ENCODE peak calls at places on chromosomes 5 and 9, in six cellular contexts. One of them, this sample, is unnamed.

GRCh38 chr5:54007822-54008777 is 302.3 kb downstream of the ARL15 start:
- DNase-seq in GM12878: no peak
- DNase-seq in A549: peak; percentile 11
- DNase-seq in endothelial cell of umbilical vein: no peak
- DNase-seq in HepG2: peak; percentile 89
- DNase-seq in K562: no peak
- DNase-seq in this sample: no peak

GRCh38 chr9:125049212-125049611 is 94.1 kb downstream of the SCAI start:
- DNase-seq in GM12878: no peak
- DNase-seq in A549: no peak
- DNase-seq in endothelial cell of umbilical vein: no peak
- DNase-seq in HepG2: no peak
- DNase-seq in K562: no peak
- DNase-seq in this sample: no peak

GRCh38 chr9:83699615-83700014 is 8.1 kb downstream of the UBQLN1 start:
- DNase-seq in GM12878: no peak
- DNase-seq in A549: no peak
- DNase-seq in endothelial cell of umbilical vein: no peak
- DNase-seq in HepG2: no peak
- DNase-seq in K562: no peak
- DNase-seq in this sample: no peak

GRCh38 chr5:77305921-77306320 is 95.4 kb downstream of the PDE8B start:
- DNase-seq in GM12878: no peak
- DNase-seq in A549: no peak
- DNase-seq in endothelial cell of umbilical vein: no peak
- DNase-seq in HepG2: no peak
- DNase-seq in K562: no peak
- DNase-seq in this sample: no peak

GRCh38 chr9:93962561-93963440 is 7.6 kb upstream of the BARX1 start:
- DNase-seq in GM12878: peak; percentile 11
- DNase-seq in A549: peak; percentile 78
- DNase-seq in endothelial cell of umbilical vein: peak; percentile 87
- DNase-seq in HepG2: peak; percentile 66
- DNase-seq in K562: peak; percentile 89
- DNase-seq in this sample: peak; percentile 84

GRCh38 chr5:57887851-57888621 is 405.4 kb upstream of the ACTBL2 start:
- DNase-seq in GM12878: no peak
- DNase-seq in A549: peak; percentile 70
- DNase-seq in endothelial cell of umbilical vein: peak; percentile 73
- DNase-seq in HepG2: peak; percentile 23
- DNase-seq in K562: no peak
- DNase-seq in this sample: peak; percentile 7

GRCh38 chr9:124783830-124784229 is 6.9 kb downstream of the OLFML2A start:
- DNase-seq in GM12878: no peak
- DNase-seq in A549: no peak
- DNase-seq in endothelial cell of umbilical vein: no peak
- DNase-seq in HepG2: no peak
- DNase-seq in K562: no peak
- DNase-seq in this sample: no peak

GRCh38 chr5:73441377-73441776 is 7.2 kb downstream of the FOXD1 start:
- DNase-seq in GM12878: no peak
- DNase-seq in A549: no peak
- DNase-seq in endothelial cell of umbilical vein: no peak
- DNase-seq in HepG2: no peak
- DNase-seq in K562: no peak
- DNase-seq in this sample: no peak

GRCh38 chr5:90637731-90638130 is 79.1 kb downstream of the ADGRV1 start:
- DNase-seq in GM12878: no peak
- DNase-seq in A549: no peak
- DNase-seq in endothelial cell of umbilical vein: no peak
- DNase-seq in HepG2: no peak
- DNase-seq in K562: no peak
- DNase-seq in this sample: no peak

GRCh38 chr5:531101-531748 is 7.0 kb upstream of the SLC9A3 start:
- DNase-seq in GM12878: no peak
- DNase-seq in A549: no peak
- DNase-seq in endothelial cell of umbilical vein: no peak
- DNase-seq in HepG2: no peak
- DNase-seq in K562: no peak
- DNase-seq in this sample: peak; percentile 70

GRCh38 chr9:99006979-99007378 is 63.3 kb downstream of the COL15A1 start:
- DNase-seq in GM12878: no peak
- DNase-seq in A549: no peak
- DNase-seq in endothelial cell of umbilical vein: no peak
- DNase-seq in HepG2: no peak
- DNase-seq in K562: no peak
- DNase-seq in this sample: no peak

GRCh38 chr9:87607859-87608258 is 110.2 kb downstream of the DAPK1 start:
- DNase-seq in GM12878: no peak
- DNase-seq in A549: no peak
- DNase-seq in endothelial cell of umbilical vein: peak; percentile 77
- DNase-seq in HepG2: no peak
- DNase-seq in K562: no peak
- DNase-seq in this sample: peak; percentile 4

GRCh38 chr5:181173420-181174342 is 26.3 kb downstream of the OR2V2 start:
- DNase-seq in GM12878: peak; percentile 84
- DNase-seq in A549: peak; percentile 84
- DNase-seq in endothelial cell of umbilical vein: peak; percentile 43
- DNase-seq in HepG2: peak; percentile 39
- DNase-seq in K562: peak; percentile 36
- DNase-seq in this sample: peak; percentile 72

GRCh38 chr5:181170996-181171395 is 23.6 kb downstream of the OR2V2 start:
- DNase-seq in GM12878: no peak
- DNase-seq in A549: no peak
- DNase-seq in endothelial cell of umbilical vein: no peak
- DNase-seq in HepG2: no peak
- DNase-seq in K562: no peak
- DNase-seq in this sample: peak; percentile 40

GRCh38 chr5:181170237-181170830 is 22.9 kb downstream of the OR2V2 start:
- DNase-seq in GM12878: no peak
- DNase-seq in A549: no peak
- DNase-seq in endothelial cell of umbilical vein: no peak
- DNase-seq in HepG2: no peak
- DNase-seq in K562: peak; percentile 50
- DNase-seq in this sample: peak; percentile 49

GRCh38 chr5:181171782-181172181 is 24.4 kb downstream of the OR2V2 start:
- DNase-seq in GM12878: no peak
- DNase-seq in A549: no peak
- DNase-seq in endothelial cell of umbilical vein: no peak
- DNase-seq in HepG2: no peak
- DNase-seq in K562: no peak
- DNase-seq in this sample: no peak

DNA sequence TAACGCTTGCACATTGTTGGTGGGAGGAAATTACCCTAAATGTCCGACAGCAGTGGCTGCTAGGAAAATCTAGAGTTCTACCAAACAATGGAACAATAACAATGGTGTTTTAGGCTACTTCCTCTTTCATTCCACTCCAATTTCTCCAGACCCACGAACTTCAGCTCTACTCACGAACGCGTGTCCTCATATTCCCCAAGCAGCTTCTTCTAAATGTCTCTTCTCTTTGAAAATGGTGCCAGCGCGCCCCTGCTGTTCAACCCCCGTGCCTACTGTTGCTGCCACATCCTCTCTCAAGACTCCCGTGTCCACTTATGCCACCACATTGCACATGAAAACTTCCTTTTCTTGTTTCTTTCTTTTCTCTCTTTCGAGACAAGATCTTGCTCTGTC is 25.6 kb downstream of the OR2V2 start:
- DNase-seq in GM12878: no peak
- DNase-seq in A549: no peak
- DNase-seq in endothelial cell of umbilical vein: no peak
- DNase-seq in HepG2: no peak
- DNase-seq in K562: no peak
- DNase-seq in this sample: peak; percentile 70
- TF ChIP-seq CTCF in GM12878: peak; percentile 27
- TF ChIP-seq CTCF in A549: peak; percentile 31
- TF ChIP-seq CTCF in endothelial cell of umbilical vein: no peak
- TF ChIP-seq CTCF in HepG2: peak; percentile 22
- TF ChIP-seq CTCF in K562: peak; percentile 33
- TF ChIP-seq CTCF in this sample: peak; percentile 19

GRCh38 chr5:62650197-62650596 is 71.6 kb downstream of the LRRC70 start:
- DNase-seq in GM12878: no peak
- DNase-seq in A549: no peak
- DNase-seq in endothelial cell of umbilical vein: no peak
- DNase-seq in HepG2: no peak
- DNase-seq in K562: no peak
- DNase-seq in this sample: no peak

GRCh38 chr5:62649476-62650113 is 71.0 kb downstream of the LRRC70 start:
- DNase-seq in GM12878: no peak
- DNase-seq in A549: no peak
- DNase-seq in endothelial cell of umbilical vein: no peak
- DNase-seq in HepG2: no peak
- DNase-seq in K562: no peak
- DNase-seq in this sample: no peak

GRCh38 chr5:62652225-62652624 is 73.6 kb downstream of the LRRC70 start:
- DNase-seq in GM12878: no peak
- DNase-seq in A549: no peak
- DNase-seq in endothelial cell of umbilical vein: no peak
- DNase-seq in HepG2: peak; percentile 65
- DNase-seq in K562: no peak
- DNase-seq in this sample: no peak

GRCh38 chr5:62653864-62654575 is 75.4 kb downstream of the LRRC70 start:
- DNase-seq in GM12878: no peak
- DNase-seq in A549: no peak
- DNase-seq in endothelial cell of umbilical vein: no peak
- DNase-seq in HepG2: no peak
- DNase-seq in K562: no peak
- DNase-seq in this sample: peak; percentile 9

DNA sequence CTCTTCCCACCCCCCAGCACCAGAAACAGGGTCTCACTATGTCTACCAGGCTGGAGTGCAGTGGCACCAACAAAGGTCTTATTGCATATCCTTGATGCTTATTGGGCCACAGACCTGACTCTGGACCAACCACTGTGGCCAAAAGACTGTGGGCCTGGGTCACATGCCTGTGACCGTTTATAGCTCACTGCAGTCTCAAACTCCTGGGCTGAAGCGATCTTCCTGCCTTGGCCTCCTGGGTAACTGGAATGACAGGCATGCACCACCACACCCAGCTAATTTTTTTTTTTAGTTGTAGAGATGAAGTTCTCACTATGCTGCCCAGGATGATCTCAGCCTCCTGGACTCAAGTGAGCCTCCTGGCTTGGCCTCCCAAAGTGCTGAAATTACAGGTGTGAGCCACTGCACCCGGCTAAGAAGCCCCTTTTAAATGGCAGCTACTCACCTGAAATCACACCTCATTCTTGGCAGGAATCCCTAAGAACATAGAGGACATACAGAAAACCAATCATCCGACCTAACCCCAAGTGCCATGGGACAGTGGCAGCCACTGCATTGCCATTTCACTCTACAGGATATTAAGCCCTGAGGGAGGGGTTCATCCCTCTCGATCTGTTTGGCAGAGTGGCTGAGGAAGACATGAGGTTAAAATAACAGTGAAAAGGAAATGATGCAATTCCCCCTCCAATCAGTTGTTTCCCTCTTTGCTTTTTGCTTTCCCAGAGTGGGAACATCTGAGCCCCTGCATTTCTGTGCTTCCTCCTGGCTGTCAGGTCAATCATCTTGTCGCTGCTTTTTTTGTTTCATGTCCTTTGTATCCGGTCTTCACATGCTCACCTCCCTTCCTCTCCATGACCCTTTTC is 74.6 kb downstream of the LRRC70 start:
- DNase-seq in GM12878: no peak
- DNase-seq in A549: no peak
- DNase-seq in endothelial cell of umbilical vein: peak; percentile 63
- DNase-seq in HepG2: peak; percentile 14
- DNase-seq in K562: no peak
- DNase-seq in this sample: peak; percentile 46
- TF ChIP-seq MYC in GM12878: no peak
- TF ChIP-seq MYC in A549: no peak
- TF ChIP-seq MYC in endothelial cell of umbilical vein: no peak
- TF ChIP-seq MYC in HepG2: no peak
- TF ChIP-seq MYC in K562: no peak
- TF ChIP-seq MYC in this sample: no peak

DNA sequence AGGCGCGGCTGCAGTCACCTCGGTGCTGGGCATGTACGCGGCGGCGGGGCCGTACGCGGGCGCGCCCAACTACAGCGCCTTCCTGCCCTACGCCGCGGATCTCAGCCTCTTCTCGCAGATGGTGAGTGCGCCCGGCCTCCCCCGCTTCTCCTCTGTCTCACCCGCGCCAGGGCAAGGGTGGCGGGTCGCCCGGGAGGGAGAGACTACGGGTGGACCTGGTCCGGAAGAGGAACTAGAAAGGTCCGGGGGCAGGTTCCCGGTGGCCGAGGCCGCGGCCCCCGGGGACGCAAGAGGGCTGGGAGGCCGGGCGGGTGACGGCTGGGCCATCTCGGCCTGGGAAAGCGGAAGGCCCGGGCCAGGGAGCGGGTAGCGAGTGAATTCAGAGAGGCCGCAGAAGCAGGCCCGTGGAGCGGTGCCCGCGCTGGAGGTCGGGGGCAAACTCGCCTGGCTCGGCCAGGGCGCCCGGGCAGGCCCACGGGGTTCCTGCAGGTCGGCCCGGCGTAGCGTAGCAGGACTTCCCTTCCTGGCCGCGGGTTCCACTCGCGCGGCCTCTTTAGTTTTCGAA is 711 bp downstream of the IRX1 start:
- DNase-seq in GM12878: no peak
- DNase-seq in A549: no peak
- DNase-seq in endothelial cell of umbilical vein: no peak
- DNase-seq in HepG2: no peak
- DNase-seq in K562: no peak
- DNase-seq in this sample: no peak
- H3K4me3 ChIP-seq in GM12878: no peak overlapping the region
- H3K4me3 ChIP-seq in A549: no peak overlapping the region
- H3K4me3 ChIP-seq in endothelial cell of umbilical vein: no peak overlapping the region
- H3K4me3 ChIP-seq in HepG2: no peak overlapping the region
- H3K4me3 ChIP-seq in K562: no peak overlapping the region
- H3K4me3 ChIP-seq in this sample: no peak overlapping the region

GRCh38 chr9:31799953-31800609 is 584.4 kb upstream of the ACO1 start:
- DNase-seq in GM12878: peak; percentile 4
- DNase-seq in A549: no peak
- DNase-seq in endothelial cell of umbilical vein: peak; percentile 60
- DNase-seq in HepG2: peak; percentile 24
- DNase-seq in K562: no peak
- DNase-seq in this sample: peak; percentile 57
- TF ChIP-seq CTCF in GM12878: peak; percentile 61
- TF ChIP-seq CTCF in A549: peak; percentile 24
- TF ChIP-seq CTCF in endothelial cell of umbilical vein: peak; percentile 44
- TF ChIP-seq CTCF in HepG2: peak; percentile 77
- TF ChIP-seq CTCF in K562: peak; percentile 27
- TF ChIP-seq CTCF in this sample: peak; percentile 59

DNA sequence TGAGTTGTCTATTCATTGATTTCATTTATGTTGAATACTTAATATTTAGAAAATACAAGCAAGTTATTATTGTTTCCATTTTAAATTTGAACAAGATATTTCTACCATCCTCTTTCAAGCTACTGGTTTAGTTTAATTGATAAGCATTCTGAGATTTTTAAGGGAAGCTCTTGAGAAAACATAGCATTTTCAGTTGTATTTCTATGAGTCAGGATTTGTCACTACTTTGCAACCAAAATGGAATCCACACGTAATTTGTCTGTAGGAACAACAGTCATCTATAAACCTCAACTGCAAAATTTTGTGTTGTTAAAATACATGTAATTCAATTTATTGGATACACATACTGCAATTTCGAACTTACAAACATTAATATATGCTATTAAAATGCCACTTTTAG is 74.0 kb downstream of the PRR16 start:
- DNase-seq in GM12878: no peak
- DNase-seq in A549: no peak
- DNase-seq in endothelial cell of umbilical vein: no peak
- DNase-seq in HepG2: no peak
- DNase-seq in K562: no peak
- DNase-seq in this sample: no peak
- TF ChIP-seq MYC in GM12878: no peak
- TF ChIP-seq MYC in A549: no peak
- TF ChIP-seq MYC in endothelial cell of umbilical vein: no peak
- TF ChIP-seq MYC in HepG2: no peak
- TF ChIP-seq MYC in K562: no peak
- TF ChIP-seq MYC in this sample: no peak